ENCODE peak calls at places on chromosome 18, in four cellular contexts. Z is A549, C is K562, S is IMR-90. D is an unnamed sample.

GRCh38 chr18:53115876-53116585 is 776.0 kb downstream of the DCC start:
- DNase-seq in S (no peak), Z (no peak), C (no peak), D (no peak)

GRCh38 chr18:52897611-52898010 is 557.6 kb downstream of the DCC start:
- DNase-seq in S (no peak), C (no peak), Z (no peak), D (no peak)

GRCh38 chr18:49531678-49532153 is 30.1 kb upstream of the LIPG start:
- DNase-seq in S (no peak), Z (no peak), C (no peak), D (no peak)

GRCh38 chr18:48136544-48137353 is 206.3 kb upstream of the SMAD2 start:
- DNase-seq in S (no peak), Z (no peak), C (peak; percentile 8), D (no peak)

GRCh38 chr18:8797206-8797605 is 91.8 kb downstream of the MTCL1 start:
- DNase-seq in C (no peak), S (peak; percentile 70), Z (peak; percentile 16), D (no peak)

GRCh38 chr18:40821596-40822243 is 1133.3 kb upstream of the PIK3C3 start:
- DNase-seq in Z (no peak), C (no peak), S (no peak), D (peak; percentile 10)

GRCh38 chr18:5142859-5143258 is 54.2 kb downstream of the AKAIN1 start:
- DNase-seq in C (no peak), Z (no peak), S (no peak), D (no peak)

GRCh38 chr18:39341106-39341505 is 1775.5 kb upstream of the CELF4 start:
- DNase-seq in Z (no peak), S (no peak), C (no peak), D (no peak)

GRCh38 chr18:21272016-21272582 is 30.1 kb downstream of the GREB1L start:
- DNase-seq in S (no peak), Z (no peak), C (no peak), D (no peak)

GRCh38 chr18:49023938-49024341 is 73.2 kb upstream of the SMAD7 start:
- DNase-seq in Z (no peak), C (no peak), S (no peak), D (no peak)

GRCh38 chr18:58405107-58405898 is 223.6 kb downstream of the ALPK2 start:
- DNase-seq in C (no peak), Z (no peak), S (no peak), D (no peak)

GRCh38 chr18:57581301-57581934 is 5.1 kb downstream of the FECH start:
- DNase-seq in Z (no peak), C (no peak), S (no peak), D (no peak)

GRCh38 chr18:61502472-61502871 is 169.2 kb downstream of the CDH20 start:
- DNase-seq in S (peak; percentile 61), C (peak; percentile 32), Z (peak; percentile 38), D (peak; percentile 37)
- TF ChIP-seq USF2 in S (no peak), C (no peak), Z (no peak), D (no peak)

DNA sequence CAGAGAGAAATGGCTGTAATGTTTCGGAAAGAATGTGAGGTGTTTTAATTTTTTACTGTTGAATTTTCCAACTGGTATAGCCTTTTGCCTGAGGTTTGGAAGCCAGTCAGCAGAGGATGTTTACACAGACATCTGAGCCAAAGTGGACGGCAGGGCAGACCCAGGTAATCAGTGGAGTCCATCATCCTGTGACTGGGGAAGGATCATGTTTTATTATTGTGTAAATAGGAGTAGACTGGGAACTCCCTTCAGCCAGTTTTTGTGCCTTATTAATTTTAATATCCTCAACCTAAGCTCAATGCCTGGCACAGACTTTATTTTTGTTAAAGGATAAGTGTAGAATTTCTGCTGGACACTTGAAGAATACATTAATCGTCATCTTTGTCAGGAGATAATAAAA is 142.0 kb upstream of the GAREM1 start:
- DNase-seq in C (no peak), S (no peak), Z (no peak), D (no peak)
- TF ChIP-seq USF2 in C (no peak), S (no peak), Z (no peak), D (no peak)

DNA sequence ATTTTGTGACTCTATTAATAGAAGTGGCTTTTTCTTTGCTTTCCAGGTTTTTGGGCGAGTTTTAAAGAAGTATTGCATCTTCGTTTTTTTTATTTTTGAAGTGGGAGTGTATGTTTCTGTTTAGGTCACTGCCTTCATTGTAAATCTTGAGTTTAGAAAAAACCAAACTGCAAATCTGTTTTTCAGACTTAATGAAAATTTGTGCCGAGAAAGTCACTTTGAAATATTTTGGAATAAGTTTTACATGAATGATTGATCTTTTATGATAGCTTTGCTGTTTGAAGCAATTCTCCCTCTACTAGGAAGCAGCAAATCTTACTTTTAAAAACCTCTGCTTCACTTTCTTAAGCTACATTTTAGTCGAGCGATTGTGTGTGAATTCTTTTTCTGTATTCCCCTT is 2.2 kb downstream of the SMAD4 start:
- DNase-seq in Z (no peak), S (no peak), C (no peak), D (no peak)
- TF ChIP-seq USF2 in Z (no peak), S (no peak), C (no peak), D (no peak)

GRCh38 chr18:3584266-3584665 is 134.3 kb downstream of the TGIF1 start:
- DNase-seq in S (no peak), C (no peak), Z (no peak), D (no peak)

GRCh38 chr18:3584897-3585460 is 135.0 kb downstream of the TGIF1 start:
- DNase-seq in C (peak; percentile 30), S (no peak), Z (no peak), D (peak; percentile 45)

GRCh38 chr18:3581890-3582289 is 131.9 kb downstream of the TGIF1 start:
- DNase-seq in Z (no peak), C (no peak), S (no peak), D (no peak)

GRCh38 chr18:3590096-3590655 is 140.2 kb downstream of the TGIF1 start:
- DNase-seq in S (no peak), Z (no peak), C (no peak), D (no peak)

DNA sequence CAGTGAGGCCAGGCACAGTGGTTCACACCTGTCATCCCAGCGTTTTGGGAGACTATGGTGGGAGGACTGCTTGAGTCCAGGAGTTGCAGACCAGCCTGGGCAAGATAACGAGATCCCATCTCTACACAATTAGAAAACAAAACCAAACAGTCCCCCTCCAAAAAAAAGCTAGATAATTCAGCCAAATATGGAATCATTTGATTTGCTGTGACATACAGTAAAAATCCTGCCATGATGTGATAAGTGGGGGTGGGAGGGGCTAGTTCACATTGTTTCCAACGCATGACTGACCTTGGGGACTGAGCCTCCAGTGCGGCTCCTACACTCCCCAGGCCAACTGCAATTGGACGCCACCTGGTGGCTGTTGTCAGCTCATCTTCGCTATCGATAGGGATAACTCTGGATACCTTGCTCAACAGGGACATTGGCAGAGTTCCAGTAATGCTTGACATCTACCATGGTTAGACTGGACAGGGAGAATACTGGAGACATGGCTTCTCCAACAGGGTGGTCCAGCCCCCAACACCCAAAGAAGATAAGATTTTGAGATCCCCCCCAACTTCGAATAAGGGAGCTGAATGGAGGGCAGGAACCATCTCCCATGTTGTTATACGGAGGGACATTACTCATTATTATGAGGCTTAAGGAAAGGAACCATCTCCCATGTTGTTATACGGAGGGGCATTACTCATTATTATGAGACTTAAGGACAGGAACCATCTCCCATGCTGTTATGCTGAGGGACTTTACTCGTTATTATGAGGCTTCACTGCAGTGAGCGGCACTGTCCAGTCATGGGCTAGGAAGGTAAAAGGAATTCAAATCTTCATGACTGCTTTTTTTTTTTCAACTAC is 135.9 kb downstream of the TGIF1 start:
- DNase-seq in C (peak; percentile 93), S (peak; percentile 78), Z (peak; percentile 89), D (peak; percentile 90)
- TF ChIP-seq USF2 in C (no peak), S (no peak), Z (no peak), D (no peak)

DNA sequence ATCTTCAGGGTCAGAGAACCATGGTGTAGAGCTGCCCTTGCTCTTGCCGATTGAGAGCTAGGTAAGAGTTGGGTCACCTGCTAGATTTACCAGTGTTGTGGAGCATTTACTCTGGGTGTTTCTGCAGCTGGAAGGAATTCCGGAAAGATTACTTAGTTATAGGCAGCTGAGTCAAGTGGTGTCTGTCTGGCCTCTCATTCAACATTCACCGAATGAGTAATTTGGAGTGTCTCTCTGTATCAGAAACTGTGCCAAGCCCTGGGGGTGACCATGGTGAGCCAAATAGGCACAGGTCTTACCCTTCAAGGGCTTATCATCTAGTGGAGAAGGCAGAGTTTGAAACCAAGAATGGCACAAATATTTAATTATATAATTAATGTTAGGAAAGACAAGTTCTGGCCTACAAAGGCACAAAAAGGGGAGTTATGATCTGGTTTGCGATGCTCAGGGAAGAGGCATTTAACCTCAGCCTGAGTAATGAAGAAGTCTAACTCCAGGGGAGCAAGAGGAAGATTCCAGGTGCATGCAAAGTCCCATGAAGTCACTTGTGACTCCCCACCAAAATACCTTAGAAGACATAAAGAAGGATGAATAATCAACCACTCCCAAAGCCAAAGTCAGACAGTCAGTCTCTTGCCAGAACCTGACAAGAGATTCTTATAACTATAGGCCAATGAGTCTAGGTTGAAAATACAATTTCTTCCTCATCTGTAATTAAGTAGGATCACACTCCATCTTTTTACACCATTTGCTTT is 12.5 kb downstream of the SETBP1 start:
- DNase-seq in C (no peak), S (no peak), Z (peak; percentile 4), D (no peak)
- TF ChIP-seq USF2 in C (no peak), S (no peak), Z (no peak), D (no peak)

GRCh38 chr18:2336993-2337392 is 234.3 kb downstream of the METTL4 start:
- DNase-seq in S (no peak), Z (no peak), C (no peak), D (no peak)

GRCh38 chr18:2326999-2327398 is 244.3 kb downstream of the METTL4 start:
- DNase-seq in C (no peak), S (no peak), Z (no peak), D (no peak)

GRCh38 chr18:2330764-2331163 is 240.5 kb downstream of the METTL4 start:
- DNase-seq in S (no peak), C (no peak), Z (no peak), D (no peak)

GRCh38 chr18:2325933-2326332 is 245.4 kb downstream of the METTL4 start:
- DNase-seq in Z (no peak), C (no peak), S (no peak), D (no peak)

GRCh38 chr18:2331496-2331895 is 239.8 kb downstream of the METTL4 start:
- DNase-seq in Z (no peak), C (no peak), S (no peak), D (no peak)
- TF ChIP-seq USF2 in Z (no peak), C (no peak), S (no peak), D (no peak)

D was measured in WTC11.